ENCODE peak calls at places on chromosomes 1 and 21, in eight cellular contexts. I is germinal center; T is LoVo; D is prostate gland; F is GM10248; L is dorsolateral prefrontal cortex; K is activated effector memory CD4-positive, alpha-beta T cell treated with Interleukin-2 at 50 U/mL for 16 hours; C is SW480. B is an unnamed sample.
A peak's percentile ranks its signal among the peaks of the same experiment; 100 is the strongest.

GRCh38 chr1:208475951-208476824 is 232.0 kb upstream of the PLXNA2 start:
- DNase-seq in I (no peak), T (no peak), D (no peak), F (no peak), L (no peak), K (no peak), C (no peak), B (no peak)

GRCh38 chr1:100834779-100835645 is 59.6 kb downstream of the EXTL2 start:
- DNase-seq in I (peak; percentile 9), T (peak; percentile 10), D (no peak), F (peak; percentile 12), L (no peak), K (no peak), C (peak; percentile 14), B (no peak)

GRCh38 chr1:202968895-202969295 is 1.8 kb upstream of the CYB5R1 start:
- DNase-seq in I (peak; percentile 79), T (peak; percentile 54), D (no peak), F (peak; percentile 70), L (no peak), K (no peak), C (peak; percentile 71), B (no peak)

GRCh38 chr1:209796733-209797025 is 9.3 kb downstream of the IRF6 start:
- DNase-seq in I (no peak), T (no peak), D (no peak), F (no peak), L (no peak), K (no peak), C (no peak), B (no peak)

GRCh38 chr1:208233978-208234377 is 10.2 kb downstream of the PLXNA2 start:
- DNase-seq in I (no peak), T (no peak), D (no peak), F (no peak), L (no peak), K (no peak), C (no peak), B (no peak)

GRCh38 chr1:94677087-94677486 is 135.5 kb upstream of the F3 start:
- DNase-seq in I (no peak), T (no peak), D (no peak), F (no peak), L (no peak), K (no peak), C (no peak), B (no peak)

GRCh38 chr1:104073463-104073902 is 323.8 kb downstream of the AMY1C start:
- DNase-seq in I (no peak), T (no peak), D (no peak), F (no peak), L (no peak), K (no peak), C (no peak), B (no peak)

GRCh38 chr1:181129771-181130606 is 41.5 kb downstream of the IER5 start:
- DNase-seq in I (no peak), T (no peak), D (no peak), F (peak; percentile 59), L (no peak), K (no peak), C (no peak), B (no peak)

GRCh38 chr1:167328762-167329483 is 108.2 kb downstream of the POU2F1 start:
- DNase-seq in I (peak; percentile 70), T (no peak), D (no peak), F (peak; percentile 42), L (no peak), K (no peak), C (no peak), B (no peak)

GRCh38 chr21:29626787-29627470 is 312.9 kb downstream of the GRIK1 start:
- DNase-seq in I (no peak), T (no peak), D (no peak), F (no peak), L (no peak), K (no peak), C (no peak), B (no peak)

GRCh38 chr1:150999051-150999674 is 7.5 kb downstream of the MINDY1 start:
- DNase-seq in I (no peak), T (no peak), D (no peak), F (no peak), L (no peak), K (no peak), C (peak; percentile 92), B (peak; percentile 35)

GRCh38 chr1:192378276-192378675 is 61.5 kb downstream of the RGS21 start:
- DNase-seq in I (no peak), T (no peak), D (no peak), F (no peak), L (no peak), K (no peak), C (no peak), B (no peak)

GRCh38 chr1:234521802-234522185 is 42.8 kb upstream of the TARBP1 start:
- DNase-seq in I (no peak), T (no peak), D (no peak), F (no peak), L (no peak), K (no peak), C (no peak), B (no peak)

GRCh38 chr1:17412093-17412870 is 27.2 kb downstream of the RCC2 start:
- DNase-seq in I (no peak), T (no peak), D (peak; percentile 42), F (no peak), L (no peak), K (no peak), C (no peak), B (no peak)

GRCh38 chr1:86184401-86184800 is 27.8 kb upstream of the COL24A1 start:
- DNase-seq in I (no peak), T (no peak), D (no peak), F (no peak), L (no peak), K (no peak), C (no peak), B (no peak)

GRCh38 chr1:226428348-226429050 is 20.6 kb upstream of the PARP1 start:
- DNase-seq in I (no peak), T (no peak), D (no peak), F (no peak), L (no peak), K (no peak), C (no peak), B (no peak)

GRCh38 chr1:212234431-212235298 is 50.5 kb upstream of the PPP2R5A start:
- DNase-seq in I (no peak), T (peak; percentile 66), D (no peak), F (peak; percentile 65), L (no peak), K (no peak), C (peak; percentile 93), B (peak; percentile 19)

GRCh38 chr1:219660666-219661463 is 48.0 kb upstream of the ZC3H11B start:
- DNase-seq in I (peak; percentile 24), T (peak; percentile 22), D (peak; percentile 54), F (peak; percentile 50), L (peak; percentile 89), K (no peak), C (no peak), B (peak; percentile 56)

GRCh38 chr1:225709101-225709500 is 56.2 kb upstream of the ENAH start:
- DNase-seq in I (no peak), T (no peak), D (peak; percentile 79), F (no peak), L (no peak), K (no peak), C (no peak), B (no peak)

GRCh38 chr1:151455966-151456365 is 3.3 kb downstream of the POGZ start:
- DNase-seq in I (no peak), T (no peak), D (no peak), F (no peak), L (no peak), K (no peak), C (no peak), B (no peak)

GRCh38 chr1:177472567-177472966 is 301.8 kb downstream of the BRINP2 start:
- DNase-seq in I (no peak), T (no peak), D (no peak), F (no peak), L (no peak), K (no peak), C (no peak), B (no peak)

GRCh38 chr1:115300087-115300856 is 37.8 kb downstream of the NGF start:
- DNase-seq in I (no peak), T (no peak), D (no peak), F (no peak), L (no peak), K (no peak), C (no peak), B (no peak)

GRCh38 chr1:32240140-32240951 is 6.7 kb upstream of the FAM167B start:
- DNase-seq in I (peak; percentile 61), T (peak; percentile 57), D (peak; percentile 76), F (no peak), L (peak; percentile 59), K (peak; percentile 48), C (peak; percentile 76), B (no peak)

GRCh38 chr1:30731109-30731805 is 7.9 kb upstream of the MATN1 start:
- DNase-seq in I (no peak), T (no peak), D (no peak), F (no peak), L (no peak), K (no peak), C (no peak), B (no peak)

GRCh38 chr1:41726899-41727748 is 191.6 kb downstream of the HIVEP3 start:
- DNase-seq in I (peak; percentile 79), T (no peak), D (no peak), F (peak; percentile 74), L (peak; percentile 29), K (no peak), C (no peak), B (no peak)

GRCh38 chr1:197423006-197423405 is 155.0 kb downstream of the CRB1 start:
- DNase-seq in I (no peak), T (no peak), D (no peak), F (no peak), L (no peak), K (no peak), C (no peak), B (peak; percentile 27)

GRCh38 chr1:156528875-156529425 is 28.4 kb upstream of the MEF2D start:
- DNase-seq in I (no peak), T (no peak), D (no peak), F (no peak), L (no peak), K (no peak), C (no peak), B (no peak)

GRCh38 chr1:3652538-3653285 is 396 bp downstream of the TP73 start:
- DNase-seq in I (peak; percentile 37), T (peak; percentile 9), D (no peak), F (no peak), L (no peak), K (no peak), C (peak; percentile 40), B (no peak)

GRCh38 chr21:44527156-44527982 is 12.6 kb downstream of the KRTAP10-1 start:
- DNase-seq in I (no peak), T (no peak), D (no peak), F (no peak), L (peak; percentile 3), K (no peak), C (no peak), B (no peak)

GRCh38 chr1:63148825-63149645 is 173.3 kb upstream of the FOXD3 start:
- DNase-seq in I (peak; percentile 3), T (peak; percentile 26), D (no peak), F (peak; percentile 16), L (no peak), K (no peak), C (peak; percentile 33), B (no peak)

GRCh38 chr1:59272507-59272906 is 24.4 kb upstream of the FGGY start:
- DNase-seq in I (no peak), T (no peak), D (no peak), F (peak; percentile 55), L (no peak), K (no peak), C (no peak), B (peak; percentile 22)

GRCh38 chr1:188499690-188500089 is 1670.9 kb downstream of the PLA2G4A start:
- DNase-seq in I (no peak), T (no peak), D (no peak), F (no peak), L (no peak), K (no peak), C (no peak), B (no peak)

GRCh38 chr1:213162338-213162737 is 111.3 kb downstream of the RPS6KC1 start:
- DNase-seq in I (no peak), T (no peak), D (no peak), F (no peak), L (no peak), K (no peak), C (no peak), B (no peak)

GRCh38 chr1:224205438-224205840 is 22.4 kb downstream of the DEGS1 start:
- DNase-seq in I (no peak), T (no peak), D (no peak), F (no peak), L (no peak), K (no peak), C (peak; percentile 47), B (peak; percentile 37)